ENCODE peak calls at places on chromosomes 13 and 19, in four cellular contexts. C, L, A and R are unnamed samples.

GRCh38 chr13:60933638-60934037 is 482.0 kb downstream of the PCDH20 start:
- DNase-seq in C (no peak), L (no peak), A (no peak), R (no peak)

GRCh38 chr13:33191425-33192221 is 93.9 kb downstream of the STARD13 start:
- DNase-seq in A (no peak), C (no peak), L (no peak), R (no peak)

GRCh38 chr13:45545686-45546409 is 69.7 kb downstream of the ERICH6B start:
- DNase-seq in L (no peak), C (no peak), A (no peak), R (no peak)

GRCh38 chr19:3479819-3480215 is 508 bp downstream of the SMIM24 start:
- DNase-seq in L (no peak), A (peak; percentile 85), C (peak; percentile 64), R (no peak)

GRCh38 chr19:51891193-51891747 is 3.5 kb upstream of the ZNF577 start:
- DNase-seq in L (no peak), C (no peak), A (no peak), R (no peak)

GRCh38 chr13:67148219-67148583 is 81.9 kb downstream of the PCDH9 start:
- DNase-seq in A (no peak), L (no peak), C (no peak), R (no peak)

GRCh38 chr13:40565282-40566148 is 100.9 kb downstream of the FOXO1 start:
- DNase-seq in A (no peak), C (no peak), L (no peak), R (no peak)

GRCh38 chr13:23750383-23751121 is 138.6 kb downstream of the MIPEP start:
- DNase-seq in A (no peak), L (no peak), C (no peak), R (no peak)

GRCh38 chr13:94722596-94722995 is 10.3 kb upstream of the SOX21 start:
- DNase-seq in A (no peak), C (no peak), L (no peak), R (no peak)

GRCh38 chr13:51324714-51325440 is 14.6 kb upstream of the SERPINE3 start:
- DNase-seq in A (no peak), C (no peak), L (no peak), R (no peak)

GRCh38 chr19:35363711-35364425 is 5.6 kb downstream of the FFAR3 start:
- DNase-seq in C (no peak), L (no peak), A (peak; percentile 4), R (no peak)

GRCh38 chr19:18346091-18346490 is 5.7 kb downstream of the PGPEP1 start:
- DNase-seq in C (peak; percentile 61), A (no peak), L (no peak), R (no peak)

GRCh38 chr19:45171211-45171623 is 6.8 kb downstream of the TRAPPC6A start:
- DNase-seq in L (no peak), A (no peak), C (no peak), R (no peak)

GRCh38 chr19:12733369-12733896 is 1.1 kb downstream of the TRIR start:
- DNase-seq in C (no peak), L (no peak), A (no peak), R (no peak)
- TF ChIP-seq EGR1 in C (no peak), L (peak; percentile 80), A (peak; percentile 91), R (peak; percentile 83)

GRCh38 chr19:1923319-1923718 is 17.7 kb upstream of the CSNK1G2 start:
- DNase-seq in A (no peak), L (no peak), C (no peak), R (no peak)
- TF ChIP-seq ATF3 in A (no peak), L (no peak), C (no peak), R (no peak)

GRCh38 chr13:83732755-83733154 is 149.5 kb downstream of the SLITRK1 start:
- DNase-seq in L (no peak), C (no peak), A (no peak), R (no peak)

GRCh38 chr13:83731113-83731512 is 151.2 kb downstream of the SLITRK1 start:
- DNase-seq in L (no peak), C (no peak), A (no peak), R (no peak)

GRCh38 chr13:83733293-83733692 is 149.0 kb downstream of the SLITRK1 start:
- DNase-seq in C (no peak), A (no peak), L (no peak), R (no peak)

GRCh38 chr13:83730674-83731073 is 151.6 kb downstream of the SLITRK1 start:
- DNase-seq in C (no peak), A (no peak), L (no peak), R (no peak)
- TF ChIP-seq EGR1 in C (no peak), A (no peak), L (no peak), R (no peak)

GRCh38 chr13:27772651-27773425 is 19.4 kb upstream of the GSX1 start:
- DNase-seq in A (no peak), C (no peak), L (no peak), R (no peak)

GRCh38 chr13:27774651-27775050 is 17.6 kb upstream of the GSX1 start:
- DNase-seq in A (no peak), C (no peak), L (no peak), R (no peak)

GRCh38 chr13:27770809-27771208 is 21.5 kb upstream of the GSX1 start:
- DNase-seq in L (no peak), C (no peak), A (no peak), R (peak; percentile 31)

GRCh38 chr13:27775943-27776342 is 16.3 kb upstream of the GSX1 start:
- DNase-seq in A (no peak), L (no peak), C (no peak), R (no peak)

DNA sequence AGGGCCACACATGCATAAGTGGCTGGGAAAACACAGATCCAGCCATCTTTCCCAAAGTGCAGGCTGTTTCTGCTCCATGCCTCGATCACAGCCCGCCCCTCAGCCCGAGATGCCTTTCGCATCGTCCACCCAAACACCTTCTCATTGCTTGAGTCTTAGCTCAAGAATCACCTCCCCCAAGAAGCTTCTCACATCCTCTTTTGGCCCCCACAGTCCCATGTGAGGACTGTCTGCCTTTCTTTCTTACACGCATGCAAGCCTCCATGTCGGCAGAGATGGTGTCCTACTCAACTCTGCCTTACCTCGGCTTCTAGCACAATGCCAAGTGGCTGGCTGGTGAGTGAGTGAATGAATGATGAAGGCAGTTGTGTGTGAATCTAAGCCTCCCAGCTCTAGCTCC is 18.1 kb upstream of the GSX1 start:
- DNase-seq in C (no peak), L (no peak), A (no peak), R (no peak)
- TF ChIP-seq ATF3 in C (no peak), L (no peak), A (no peak), R (no peak)

GRCh38 chr13:109397285-109397684 is 389.1 kb downstream of the IRS2 start:
- DNase-seq in L (no peak), A (no peak), C (no peak), R (no peak)

GRCh38 chr13:109393045-109393444 is 393.3 kb downstream of the IRS2 start:
- DNase-seq in C (no peak), L (no peak), A (no peak), R (no peak)

GRCh38 chr13:109395014-109395413 is 391.4 kb downstream of the IRS2 start:
- DNase-seq in L (no peak), C (no peak), A (no peak), R (no peak)

GRCh38 chr13:109394311-109394988 is 391.9 kb downstream of the IRS2 start:
- DNase-seq in A (no peak), L (no peak), C (no peak), R (no peak)

GRCh38 chr13:109396266-109396665 is 390.1 kb downstream of the IRS2 start:
- DNase-seq in C (no peak), L (no peak), A (no peak), R (no peak)
- TF ChIP-seq EGR1 in C (no peak), L (no peak), A (no peak), R (no peak)

GRCh38 chr13:44368599-44369368 is 4.8 kb upstream of the SERP2 start:
- DNase-seq in A (no peak), C (no peak), L (no peak), R (no peak)
- TF ChIP-seq ATF3 in A (no peak), C (no peak), L (no peak), R (no peak)